ENCODE peak calls at places on chromosome 2, in five cellular contexts. S, L, P, J and W are unnamed samples.

GRCh38 chr2:177363332-177363731 is 29.2 kb upstream of the AGPS start:
- DNase-seq in S (no peak), L (no peak), P (no peak), J (no peak), W (no peak)

GRCh38 chr2:85755122-85756027 is 1.6 kb downstream of the ATOH8 start:
- DNase-seq in S (no peak), L (no peak), P (no peak), J (no peak), W (no peak)

GRCh38 chr2:28415010-28415409 is 22.4 kb downstream of the FOSL2 start:
- DNase-seq in S (no peak), L (no peak), P (no peak), J (no peak), W (no peak)

GRCh38 chr2:145184741-145185671 is 665.1 kb upstream of the ZEB2 start:
- DNase-seq in S (no peak), L (no peak), P (peak; percentile 17), J (no peak), W (no peak)

GRCh38 chr2:68103656-68104055 is 40.9 kb upstream of the C1D start:
- DNase-seq in S (no peak), L (no peak), P (no peak), J (no peak), W (no peak)

GRCh38 chr2:42947809-42948595 is 155.6 kb upstream of the HAAO start:
- DNase-seq in S (no peak), L (no peak), P (no peak), J (no peak), W (no peak)

GRCh38 chr2:5693288-5694015 is 1.3 kb downstream of the SOX11 start:
- DNase-seq in S (no peak), L (no peak), P (no peak), J (no peak), W (no peak)

GRCh38 chr2:45732946-45733345 is 81.5 kb downstream of the PRKCE start:
- DNase-seq in S (no peak), L (no peak), P (no peak), J (no peak), W (no peak)

GRCh38 chr2:196220671-196221070 is 49.3 kb upstream of the STK17B start:
- DNase-seq in S (no peak), L (no peak), P (no peak), J (no peak), W (no peak)